ENCODE peak calls at places on chromosomes 4 and X, in five cellular contexts. V is RPMI8226; P is effector memory CD8-positive, alpha-beta T cell; M is stimulated activated CD8-positive, alpha-beta memory T cell treated with anti-CD3 and anti-CD28 coated beads, Interleukin-4, amount 100 ng/mL, for 24 hours; U is fibroblast of the conjunctiva. F is an unnamed sample.

GRCh38 chrX:153926594-153926862 is 464 bp upstream of the ARHGAP4 start:
- DNase-seq in V (no peak), P (no peak), M (no peak), U (no peak), F (no peak)

GRCh38 chr4:93396274-93396673 is 432.3 kb upstream of the ATOH1 start:
- DNase-seq in V (no peak), P (no peak), M (no peak), U (peak; percentile 82), F (peak; percentile 28)

GRCh38 chrX:15301924-15302323 is 13.5 kb downstream of the ASB11 start:
- DNase-seq in V (peak; percentile 12), P (no peak), M (no peak), U (no peak), F (no peak)

GRCh38 chr4:78168029-78168428 is 110.9 kb downstream of the FRAS1 start:
- DNase-seq in V (no peak), P (no peak), M (no peak), U (no peak), F (no peak)

GRCh38 chrX:51395807-51396728 is 63.4 kb downstream of the NUDT10 start:
- DNase-seq in V (peak; percentile 8), P (peak; percentile 6), M (peak; percentile 21), U (peak; percentile 3), F (no peak)

GRCh38 chr4:70714061-70714468 is 7.7 kb upstream of the RUFY3 start:
- DNase-seq in V (no peak), P (no peak), M (no peak), U (no peak), F (no peak)

GRCh38 chrX:23898412-23898959 is 9.3 kb downstream of the APOO start:
- DNase-seq in V (no peak), P (no peak), M (no peak), U (no peak), F (no peak)

GRCh38 chr4:148955926-148956325 is 513.7 kb upstream of the NR3C2 start:
- DNase-seq in V (no peak), P (no peak), M (no peak), U (no peak), F (no peak)

GRCh38 chr4:152988721-152989553 is 52.8 kb downstream of the FHDC1 start:
- DNase-seq in V (no peak), P (no peak), M (no peak), U (no peak), F (no peak)

GRCh38 chr4:93780080-93780479 is 48.5 kb upstream of the ATOH1 start:
- DNase-seq in V (no peak), P (no peak), M (no peak), U (no peak), F (no peak)

GRCh38 chr4:39025552-39026085 is 6.6 kb downstream of the TMEM156 start:
- DNase-seq in V (no peak), P (no peak), M (no peak), U (no peak), F (peak; percentile 70)

GRCh38 chrX:39532761-39533160 is 565.0 kb downstream of the BCOR start:
- DNase-seq in V (no peak), P (no peak), M (no peak), U (no peak), F (no peak)

GRCh38 chrX:138847930-138848329 is 136.4 kb upstream of the FGF13 start:
- DNase-seq in V (no peak), P (no peak), M (no peak), U (peak; percentile 20), F (peak; percentile 41)

GRCh38 chr4:166421556-166422156 is 548.6 kb downstream of the TLL1 start:
- DNase-seq in V (no peak), P (no peak), M (no peak), U (peak; percentile 91), F (peak; percentile 0)

GRCh38 chrX:81232218-81232617 is 30.3 kb downstream of the SH3BGRL start:
- DNase-seq in V (no peak), P (no peak), M (no peak), U (no peak), F (no peak)

GRCh38 chrX:111088628-111089027 is 7.4 kb upstream of the PAK3 start:
- DNase-seq in V (no peak), P (no peak), M (no peak), U (no peak), F (no peak)

GRCh38 chrX:153338836-153339235 is 4.9 kb downstream of the ZNF275 start:
- DNase-seq in V (no peak), P (no peak), M (no peak), U (no peak), F (no peak)

GRCh38 chr4:155307731-155308277 is 69.0 kb downstream of the MAP9 start:
- DNase-seq in V (no peak), P (no peak), M (no peak), U (no peak), F (no peak)

GRCh38 chr4:186020793-186021407 is 48.1 kb upstream of the TLR3 start:
- DNase-seq in V (no peak), P (no peak), M (no peak), U (no peak), F (no peak)

GRCh38 chrX:38311743-38312142 is 15.6 kb downstream of the RPGR start:
- DNase-seq in V (no peak), P (no peak), M (no peak), U (no peak), F (peak; percentile 37)

GRCh38 chrX:75989806-75990590 is 182.9 kb upstream of the PBDC1 start:
- DNase-seq in V (no peak), P (no peak), M (no peak), U (no peak), F (no peak)

GRCh38 chr4:181858746-181859145 is 384.5 kb upstream of the TENM3 start:
- DNase-seq in V (no peak), P (no peak), M (no peak), U (no peak), F (no peak)

GRCh38 chr4:185196437-185196836 is 7.4 kb downstream of the CFAP97 start:
- DNase-seq in V (no peak), P (no peak), M (no peak), U (no peak), F (no peak)